ENCODE peak calls at places on chromosomes 11 and 22, in six cellular contexts. One of them, this sample, is unnamed.

GRCh38 chr22:28810839-28811491 is 10.6 kb upstream of the XBP1 start:
- DNase-seq in AG04450: no peak
- DNase-seq in Caco-2: no peak
- DNase-seq in choroid plexus epithelial cell: no peak
- DNase-seq in brain microvascular endothelial cell: no peak
- DNase-seq in astrocyte of the spinal cord: no peak
- DNase-seq in this sample: no peak

GRCh38 chr11:73236879-73237278 is 18.8 kb downstream of the P2RY2 start:
- DNase-seq in astrocyte of the spinal cord: no peak
- DNase-seq in Caco-2: peak; percentile 81
- DNase-seq in brain microvascular endothelial cell: no peak
- DNase-seq in choroid plexus epithelial cell: peak; percentile 55
- DNase-seq in AG04450: no peak
- DNase-seq in this sample: no peak

GRCh38 chr22:44595841-44596341 is 97.9 kb upstream of the RTL6 start:
- DNase-seq in astrocyte of the spinal cord: peak; percentile 26
- DNase-seq in brain microvascular endothelial cell: no peak
- DNase-seq in AG04450: no peak
- DNase-seq in Caco-2: no peak
- DNase-seq in choroid plexus epithelial cell: no peak
- DNase-seq in this sample: no peak

GRCh38 chr11:43419460-43419859 is 60.7 kb downstream of the TTC17 start:
- DNase-seq in astrocyte of the spinal cord: peak; percentile 58
- DNase-seq in AG04450: no peak
- DNase-seq in Caco-2: no peak
- DNase-seq in choroid plexus epithelial cell: peak; percentile 75
- DNase-seq in brain microvascular endothelial cell: peak; percentile 34
- DNase-seq in this sample: no peak

GRCh38 chr11:43941257-43941879 is 1.1 kb upstream of the C11orf96 start:
- DNase-seq in Caco-2: no peak
- DNase-seq in choroid plexus epithelial cell: peak; percentile 63
- DNase-seq in AG04450: no peak
- DNase-seq in brain microvascular endothelial cell: no peak
- DNase-seq in astrocyte of the spinal cord: no peak
- DNase-seq in this sample: no peak

GRCh38 chr22:49377306-49377705 is 450.4 kb downstream of the BRD1 start:
- DNase-seq in choroid plexus epithelial cell: no peak
- DNase-seq in brain microvascular endothelial cell: no peak
- DNase-seq in astrocyte of the spinal cord: no peak
- DNase-seq in Caco-2: no peak
- DNase-seq in AG04450: no peak
- DNase-seq in this sample: no peak

GRCh38 chr11:34266090-34266912 is 91.5 kb downstream of the ABTB2 start:
- DNase-seq in astrocyte of the spinal cord: peak; percentile 98
- DNase-seq in Caco-2: no peak
- DNase-seq in brain microvascular endothelial cell: peak; percentile 82
- DNase-seq in AG04450: peak; percentile 84
- DNase-seq in choroid plexus epithelial cell: peak; percentile 91
- DNase-seq in this sample: peak; percentile 67

GRCh38 chr11:46249103-46249942 is 28.1 kb upstream of the CREB3L1 start:
- DNase-seq in Caco-2: no peak
- DNase-seq in brain microvascular endothelial cell: peak; percentile 65
- DNase-seq in AG04450: no peak
- DNase-seq in choroid plexus epithelial cell: peak; percentile 93
- DNase-seq in astrocyte of the spinal cord: peak; percentile 72
- DNase-seq in this sample: no peak

GRCh38 chr11:72972541-72973128 is 158.4 kb downstream of the ATG16L2 start:
- DNase-seq in brain microvascular endothelial cell: no peak
- DNase-seq in Caco-2: no peak
- DNase-seq in AG04450: peak; percentile 7
- DNase-seq in astrocyte of the spinal cord: no peak
- DNase-seq in choroid plexus epithelial cell: peak; percentile 63
- DNase-seq in this sample: peak; percentile 29

GRCh38 chr11:131392528-131393255 is 22.3 kb downstream of the NTM start:
- DNase-seq in brain microvascular endothelial cell: no peak
- DNase-seq in astrocyte of the spinal cord: peak; percentile 2
- DNase-seq in Caco-2: no peak
- DNase-seq in choroid plexus epithelial cell: no peak
- DNase-seq in AG04450: no peak
- DNase-seq in this sample: no peak

GRCh38 chr11:95182397-95182796 is 48.6 kb downstream of the SESN3 start:
- DNase-seq in astrocyte of the spinal cord: no peak
- DNase-seq in AG04450: no peak
- DNase-seq in Caco-2: no peak
- DNase-seq in choroid plexus epithelial cell: no peak
- DNase-seq in brain microvascular endothelial cell: no peak
- DNase-seq in this sample: no peak

GRCh38 chr11:35088226-35088625 is 50.7 kb upstream of the CD44 start:
- DNase-seq in brain microvascular endothelial cell: no peak
- DNase-seq in astrocyte of the spinal cord: no peak
- DNase-seq in choroid plexus epithelial cell: no peak
- DNase-seq in Caco-2: no peak
- DNase-seq in AG04450: no peak
- DNase-seq in this sample: no peak

GRCh38 chr11:11659567-11660341 is 37.9 kb upstream of the GALNT18 start:
- DNase-seq in astrocyte of the spinal cord: no peak
- DNase-seq in Caco-2: no peak
- DNase-seq in choroid plexus epithelial cell: no peak
- DNase-seq in brain microvascular endothelial cell: no peak
- DNase-seq in AG04450: no peak
- DNase-seq in this sample: no peak

GRCh38 chr22:43707650-43708049 is 104.5 kb downstream of the EFCAB6 start:
- DNase-seq in AG04450: no peak
- DNase-seq in brain microvascular endothelial cell: no peak
- DNase-seq in astrocyte of the spinal cord: no peak
- DNase-seq in Caco-2: no peak
- DNase-seq in choroid plexus epithelial cell: no peak
- DNase-seq in this sample: no peak

GRCh38 chr11:57294225-57295131 is 30.3 kb downstream of the TNKS1BP1 start:
- DNase-seq in AG04450: no peak
- DNase-seq in brain microvascular endothelial cell: no peak
- DNase-seq in astrocyte of the spinal cord: peak; percentile 91
- DNase-seq in choroid plexus epithelial cell: peak; percentile 42
- DNase-seq in Caco-2: no peak
- DNase-seq in this sample: no peak

GRCh38 chr11:32225491-32226285 is 134.8 kb downstream of the RCN1 start:
- DNase-seq in choroid plexus epithelial cell: no peak
- DNase-seq in brain microvascular endothelial cell: no peak
- DNase-seq in AG04450: no peak
- DNase-seq in astrocyte of the spinal cord: no peak
- DNase-seq in Caco-2: no peak
- DNase-seq in this sample: no peak

GRCh38 chr11:68748061-68748460 is 3.3 kb downstream of the TESMIN start:
- DNase-seq in Caco-2: no peak
- DNase-seq in AG04450: no peak
- DNase-seq in astrocyte of the spinal cord: no peak
- DNase-seq in choroid plexus epithelial cell: no peak
- DNase-seq in brain microvascular endothelial cell: no peak
- DNase-seq in this sample: no peak

GRCh38 chr22:38175206-38176118 is 6.2 kb downstream of the PLA2G6 start:
- DNase-seq in brain microvascular endothelial cell: no peak
- DNase-seq in choroid plexus epithelial cell: no peak
- DNase-seq in Caco-2: no peak
- DNase-seq in AG04450: no peak
- DNase-seq in astrocyte of the spinal cord: no peak
- DNase-seq in this sample: no peak

GRCh38 chr11:73186886-73187285 is 31.2 kb upstream of the P2RY2 start:
- DNase-seq in brain microvascular endothelial cell: no peak
- DNase-seq in AG04450: no peak
- DNase-seq in choroid plexus epithelial cell: no peak
- DNase-seq in astrocyte of the spinal cord: no peak
- DNase-seq in Caco-2: no peak
- DNase-seq in this sample: no peak

GRCh38 chr22:36335621-36336020 is 52.1 kb downstream of the MYH9 start:
- DNase-seq in choroid plexus epithelial cell: no peak
- DNase-seq in brain microvascular endothelial cell: no peak
- DNase-seq in Caco-2: no peak
- DNase-seq in AG04450: no peak
- DNase-seq in astrocyte of the spinal cord: no peak
- DNase-seq in this sample: no peak

GRCh38 chr11:122138759-122139594 is 23.0 kb upstream of the BLID start:
- DNase-seq in choroid plexus epithelial cell: no peak
- DNase-seq in brain microvascular endothelial cell: peak; percentile 62
- DNase-seq in AG04450: no peak
- DNase-seq in Caco-2: no peak
- DNase-seq in astrocyte of the spinal cord: no peak
- DNase-seq in this sample: no peak

DNA sequence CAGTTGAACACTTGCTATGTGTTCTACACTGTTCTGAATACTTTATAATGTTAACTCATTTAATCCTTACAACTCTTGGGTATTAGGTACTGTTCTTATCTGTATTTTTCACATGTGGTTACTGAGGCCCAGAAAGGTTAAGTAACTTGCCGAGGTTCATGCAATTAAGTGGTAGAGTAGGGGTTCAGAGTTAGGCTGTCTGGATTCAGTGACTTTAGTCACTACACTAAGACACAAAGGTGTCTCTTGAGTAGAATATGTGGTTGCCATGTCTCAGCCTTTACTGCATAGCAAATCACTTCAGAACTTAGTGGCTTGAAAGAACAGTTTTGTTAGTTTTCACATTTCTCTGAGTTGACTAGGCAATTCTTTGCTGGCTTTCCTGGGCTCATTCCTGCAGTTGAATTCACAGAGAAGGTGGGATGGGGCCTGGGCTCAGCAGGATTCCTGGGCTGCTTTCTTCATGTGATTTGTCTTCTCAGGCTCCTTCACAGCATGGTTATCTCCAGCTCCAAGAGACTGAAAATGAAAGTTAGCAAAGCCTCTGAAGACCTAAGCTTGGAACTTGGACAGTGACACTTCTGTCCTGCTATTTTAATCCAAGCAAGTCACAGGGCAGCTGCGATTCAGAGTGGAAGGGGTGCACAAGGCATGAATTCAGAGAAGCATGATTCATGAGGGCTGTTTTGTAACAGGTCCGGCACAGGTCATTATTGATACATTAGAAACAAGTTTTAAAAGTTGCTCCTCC is 68.2 kb downstream of the SPECC1L start:
- DNase-seq in AG04450: no peak
- DNase-seq in Caco-2: no peak
- DNase-seq in astrocyte of the spinal cord: peak; percentile 77
- DNase-seq in brain microvascular endothelial cell: peak; percentile 48
- DNase-seq in choroid plexus epithelial cell: peak; percentile 83
- DNase-seq in this sample: peak; percentile 26
- H3K4me3 ChIP-seq in AG04450: no peak overlapping the region
- H3K4me3 ChIP-seq in Caco-2: no peak overlapping the region
- H3K4me3 ChIP-seq in astrocyte of the spinal cord: peak overlapping the region; percentile 18
- H3K4me3 ChIP-seq in brain microvascular endothelial cell: no peak overlapping the region
- H3K4me3 ChIP-seq in choroid plexus epithelial cell: peak overlapping the region; percentile 17
- H3K4me3 ChIP-seq in this sample: no peak overlapping the region

GRCh38 chr11:70944141-70944540 is 308.2 kb downstream of the SHANK2 start:
- DNase-seq in brain microvascular endothelial cell: no peak
- DNase-seq in Caco-2: no peak
- DNase-seq in astrocyte of the spinal cord: no peak
- DNase-seq in AG04450: no peak
- DNase-seq in choroid plexus epithelial cell: no peak
- DNase-seq in this sample: no peak

GRCh38 chr11:70948855-70949551 is 303.4 kb downstream of the SHANK2 start:
- DNase-seq in choroid plexus epithelial cell: no peak
- DNase-seq in Caco-2: no peak
- DNase-seq in astrocyte of the spinal cord: no peak
- DNase-seq in AG04450: no peak
- DNase-seq in brain microvascular endothelial cell: no peak
- DNase-seq in this sample: no peak

GRCh38 chr11:70942593-70942992 is 309.8 kb downstream of the SHANK2 start:
- DNase-seq in Caco-2: no peak
- DNase-seq in choroid plexus epithelial cell: peak; percentile 7
- DNase-seq in astrocyte of the spinal cord: no peak
- DNase-seq in AG04450: no peak
- DNase-seq in brain microvascular endothelial cell: no peak
- DNase-seq in this sample: no peak

GRCh38 chr11:70948416-70948815 is 304.0 kb downstream of the SHANK2 start:
- DNase-seq in Caco-2: no peak
- DNase-seq in brain microvascular endothelial cell: no peak
- DNase-seq in AG04450: no peak
- DNase-seq in choroid plexus epithelial cell: no peak
- DNase-seq in astrocyte of the spinal cord: no peak
- DNase-seq in this sample: no peak

GRCh38 chr11:70944636-70945035 is 307.7 kb downstream of the SHANK2 start:
- DNase-seq in Caco-2: no peak
- DNase-seq in AG04450: no peak
- DNase-seq in choroid plexus epithelial cell: no peak
- DNase-seq in brain microvascular endothelial cell: no peak
- DNase-seq in astrocyte of the spinal cord: no peak
- DNase-seq in this sample: no peak
- TF ChIP-seq CTCF in Caco-2: peak; percentile 44
- TF ChIP-seq CTCF in AG04450: no peak
- TF ChIP-seq CTCF in choroid plexus epithelial cell: no peak
- TF ChIP-seq CTCF in brain microvascular endothelial cell: no peak
- TF ChIP-seq CTCF in astrocyte of the spinal cord: no peak
- TF ChIP-seq CTCF in this sample: no peak

GRCh38 chr22:32710896-32711295 is 90.6 kb upstream of the TIMP3 start:
- DNase-seq in AG04450: no peak
- DNase-seq in Caco-2: no peak
- DNase-seq in choroid plexus epithelial cell: no peak
- DNase-seq in astrocyte of the spinal cord: no peak
- DNase-seq in brain microvascular endothelial cell: no peak
- DNase-seq in this sample: no peak

GRCh38 chr22:32712644-32713355 is 88.7 kb upstream of the TIMP3 start:
- DNase-seq in astrocyte of the spinal cord: no peak
- DNase-seq in Caco-2: no peak
- DNase-seq in AG04450: no peak
- DNase-seq in brain microvascular endothelial cell: no peak
- DNase-seq in choroid plexus epithelial cell: no peak
- DNase-seq in this sample: no peak

GRCh38 chr22:32717337-32718240 is 83.9 kb upstream of the TIMP3 start:
- DNase-seq in Caco-2: no peak
- DNase-seq in astrocyte of the spinal cord: no peak
- DNase-seq in brain microvascular endothelial cell: no peak
- DNase-seq in choroid plexus epithelial cell: no peak
- DNase-seq in AG04450: peak; percentile 70
- DNase-seq in this sample: no peak

GRCh38 chr22:32713737-32714457 is 87.6 kb upstream of the TIMP3 start:
- DNase-seq in Caco-2: no peak
- DNase-seq in choroid plexus epithelial cell: no peak
- DNase-seq in AG04450: no peak
- DNase-seq in brain microvascular endothelial cell: no peak
- DNase-seq in astrocyte of the spinal cord: no peak
- DNase-seq in this sample: no peak

GRCh38 chr22:32714458-32715250 is 86.9 kb upstream of the TIMP3 start:
- DNase-seq in astrocyte of the spinal cord: no peak
- DNase-seq in choroid plexus epithelial cell: no peak
- DNase-seq in AG04450: no peak
- DNase-seq in Caco-2: no peak
- DNase-seq in brain microvascular endothelial cell: no peak
- DNase-seq in this sample: no peak
- H3K4me3 ChIP-seq in astrocyte of the spinal cord: no peak overlapping the region
- H3K4me3 ChIP-seq in choroid plexus epithelial cell: no peak overlapping the region
- H3K4me3 ChIP-seq in AG04450: no peak overlapping the region
- H3K4me3 ChIP-seq in Caco-2: no peak overlapping the region
- H3K4me3 ChIP-seq in brain microvascular endothelial cell: no peak overlapping the region
- H3K4me3 ChIP-seq in this sample: no peak overlapping the region

DNA sequence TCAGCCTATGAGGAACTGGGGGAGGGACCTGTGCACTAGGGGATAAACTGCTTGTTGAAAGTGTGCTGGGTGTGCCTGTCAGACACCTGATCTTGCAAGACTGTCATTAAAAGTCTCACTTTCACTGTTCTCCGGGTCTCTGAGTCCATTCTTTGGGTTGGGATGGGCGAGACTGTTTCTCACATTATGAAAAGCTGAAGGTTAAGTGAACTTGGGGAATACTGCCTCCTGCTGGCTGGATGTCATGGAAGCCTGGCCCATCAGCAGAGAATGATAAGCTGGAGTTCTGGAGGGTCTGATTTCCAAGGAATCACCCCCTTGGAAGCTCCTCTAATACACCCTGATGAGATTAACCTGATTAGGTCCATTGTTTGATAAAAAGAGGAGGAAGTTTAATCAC is 9.0 kb upstream of the VPREB1 start:
- DNase-seq in choroid plexus epithelial cell: peak; percentile 42
- DNase-seq in AG04450: no peak
- DNase-seq in brain microvascular endothelial cell: no peak
- DNase-seq in Caco-2: no peak
- DNase-seq in astrocyte of the spinal cord: no peak
- DNase-seq in this sample: no peak
- TF ChIP-seq CTCF in choroid plexus epithelial cell: peak; percentile 70
- TF ChIP-seq CTCF in AG04450: peak; percentile 41
- TF ChIP-seq CTCF in brain microvascular endothelial cell: peak; percentile 62
- TF ChIP-seq CTCF in Caco-2: peak; percentile 30
- TF ChIP-seq CTCF in astrocyte of the spinal cord: peak; percentile 48
- TF ChIP-seq CTCF in this sample: no peak

This sample was measured in AG04449.